ENCODE peak calls at places on chromosomes 7 and 10, in eight cellular contexts. One of them, this sample, is unnamed. For H3K27me3, the result is how much of the 10 kb centered on the place peaks cover.

GRCh38 chr10:45470098-45471012 is 96.3 kb downstream of the ALOX5 start:
- DNase-seq in bronchial epithelial cell: no peak
- DNase-seq in K562: peak
- DNase-seq in left ventricle myocardium inferior: no peak
- DNase-seq in pancreas: no peak
- DNase-seq in CD4-positive, alpha-beta T cell: peak
- DNase-seq in fibroblast of lung: peak
- DNase-seq in trophoblast cell: peak
- DNase-seq in this sample: no peak

GRCh38 chr10:11017575-11018425 is at the start of gene CELF2:
- DNase-seq in bronchial epithelial cell: no peak
- DNase-seq in K562: peak
- DNase-seq in left ventricle myocardium inferior: peak
- DNase-seq in pancreas: peak
- DNase-seq in CD4-positive, alpha-beta T cell: peak
- DNase-seq in fibroblast of lung: no peak
- DNase-seq in trophoblast cell: peak
- DNase-seq in this sample: peak

GRCh38 chr7:97025130-97025499 is 484 bp upstream of the DLX5 start:
- DNase-seq in bronchial epithelial cell: no peak
- DNase-seq in K562: no peak
- DNase-seq in left ventricle myocardium inferior: no peak
- DNase-seq in pancreas: no peak
- DNase-seq in CD4-positive, alpha-beta T cell: no peak
- DNase-seq in fibroblast of lung: no peak
- DNase-seq in trophoblast cell: peak
- DNase-seq in this sample: no peak

GRCh38 chr7:13159467-13160184 is 472.2 kb downstream of the ARL4A start:
- DNase-seq in bronchial epithelial cell: no peak
- DNase-seq in K562: no peak
- DNase-seq in left ventricle myocardium inferior: no peak
- DNase-seq in pancreas: no peak
- DNase-seq in CD4-positive, alpha-beta T cell: no peak
- DNase-seq in fibroblast of lung: no peak
- DNase-seq in trophoblast cell: no peak
- DNase-seq in this sample: no peak

GRCh38 chr7:94431620-94432295 is 37.1 kb downstream of the COL1A2 start:
- DNase-seq in bronchial epithelial cell: no peak
- DNase-seq in K562: no peak
- DNase-seq in left ventricle myocardium inferior: no peak
- DNase-seq in pancreas: no peak
- DNase-seq in CD4-positive, alpha-beta T cell: no peak
- DNase-seq in fibroblast of lung: peak
- DNase-seq in trophoblast cell: no peak
- DNase-seq in this sample: no peak

GRCh38 chr7:148863324-148863723 is 20.8 kb downstream of the EZH2 start:
- DNase-seq in bronchial epithelial cell: no peak
- DNase-seq in K562: no peak
- DNase-seq in left ventricle myocardium inferior: no peak
- DNase-seq in pancreas: no peak
- DNase-seq in CD4-positive, alpha-beta T cell: no peak
- DNase-seq in fibroblast of lung: no peak
- DNase-seq in trophoblast cell: no peak
- DNase-seq in this sample: no peak

GRCh38 chr7:6057316-6058128 is 26.3 kb downstream of the ANKRD61 start:
- DNase-seq in bronchial epithelial cell: no peak
- DNase-seq in K562: no peak
- DNase-seq in left ventricle myocardium inferior: no peak
- DNase-seq in pancreas: no peak
- DNase-seq in CD4-positive, alpha-beta T cell: no peak
- DNase-seq in fibroblast of lung: no peak
- DNase-seq in trophoblast cell: peak
- DNase-seq in this sample: no peak

GRCh38 chr10:90087197-90088007 is 386.0 kb downstream of the KIF20B start:
- DNase-seq in bronchial epithelial cell: peak
- DNase-seq in K562: no peak
- DNase-seq in left ventricle myocardium inferior: no peak
- DNase-seq in pancreas: no peak
- DNase-seq in CD4-positive, alpha-beta T cell: no peak
- DNase-seq in fibroblast of lung: peak
- DNase-seq in trophoblast cell: no peak
- DNase-seq in this sample: no peak

GRCh38 chr7:27661776-27662489 is 750 bp downstream of the HIBADH start:
- DNase-seq in bronchial epithelial cell: no peak
- DNase-seq in K562: no peak
- DNase-seq in left ventricle myocardium inferior: peak
- DNase-seq in pancreas: peak
- DNase-seq in CD4-positive, alpha-beta T cell: no peak
- DNase-seq in fibroblast of lung: peak
- DNase-seq in trophoblast cell: peak
- DNase-seq in this sample: no peak

GRCh38 chr7:88522771-88523316 is 216.2 kb upstream of the STEAP4 start:
- DNase-seq in bronchial epithelial cell: no peak
- DNase-seq in K562: no peak
- DNase-seq in left ventricle myocardium inferior: no peak
- DNase-seq in pancreas: no peak
- DNase-seq in CD4-positive, alpha-beta T cell: no peak
- DNase-seq in fibroblast of lung: no peak
- DNase-seq in trophoblast cell: no peak
- DNase-seq in this sample: no peak

GRCh38 chr10:118832242-118832651 is 77.5 kb upstream of the CACUL1 start:
- DNase-seq in bronchial epithelial cell: no peak
- DNase-seq in K562: no peak
- DNase-seq in left ventricle myocardium inferior: peak
- DNase-seq in pancreas: no peak
- DNase-seq in CD4-positive, alpha-beta T cell: no peak
- DNase-seq in fibroblast of lung: peak
- DNase-seq in trophoblast cell: no peak
- DNase-seq in this sample: peak

GRCh38 chr7:42734568-42734967 is 177.3 kb downstream of the C7orf25 start:
- DNase-seq in bronchial epithelial cell: peak
- DNase-seq in K562: no peak
- DNase-seq in left ventricle myocardium inferior: no peak
- DNase-seq in pancreas: no peak
- DNase-seq in CD4-positive, alpha-beta T cell: no peak
- DNase-seq in fibroblast of lung: peak
- DNase-seq in trophoblast cell: no peak
- DNase-seq in this sample: no peak

GRCh38 chr10:67573484-67573883 is 122.5 kb downstream of the CTNNA3 start:
- DNase-seq in bronchial epithelial cell: no peak
- DNase-seq in K562: no peak
- DNase-seq in left ventricle myocardium inferior: no peak
- DNase-seq in pancreas: no peak
- DNase-seq in CD4-positive, alpha-beta T cell: no peak
- DNase-seq in fibroblast of lung: no peak
- DNase-seq in trophoblast cell: no peak
- DNase-seq in this sample: no peak

GRCh38 chr7:137970263-137970975 is 31.5 kb downstream of the CREB3L2 start:
- DNase-seq in bronchial epithelial cell: peak
- DNase-seq in K562: no peak
- DNase-seq in left ventricle myocardium inferior: peak
- DNase-seq in pancreas: no peak
- DNase-seq in CD4-positive, alpha-beta T cell: no peak
- DNase-seq in fibroblast of lung: peak
- DNase-seq in trophoblast cell: peak
- DNase-seq in this sample: no peak

GRCh38 chr10:12703141-12703540 is 298.4 kb downstream of the CCDC3 start:
- DNase-seq in bronchial epithelial cell: no peak
- DNase-seq in K562: no peak
- DNase-seq in left ventricle myocardium inferior: no peak
- DNase-seq in pancreas: no peak
- DNase-seq in CD4-positive, alpha-beta T cell: no peak
- DNase-seq in fibroblast of lung: no peak
- DNase-seq in trophoblast cell: no peak
- DNase-seq in this sample: no peak

GRCh38 chr10:10773109-10773508 is 244.6 kb upstream of the CELF2 start:
- DNase-seq in bronchial epithelial cell: no peak
- DNase-seq in K562: no peak
- DNase-seq in left ventricle myocardium inferior: no peak
- DNase-seq in pancreas: no peak
- DNase-seq in CD4-positive, alpha-beta T cell: no peak
- DNase-seq in fibroblast of lung: no peak
- DNase-seq in trophoblast cell: no peak
- DNase-seq in this sample: no peak

GRCh38 chr7:138668197-138668596 is 33.0 kb downstream of the SVOPL start:
- DNase-seq in bronchial epithelial cell: no peak
- DNase-seq in K562: no peak
- DNase-seq in left ventricle myocardium inferior: no peak
- DNase-seq in pancreas: no peak
- DNase-seq in CD4-positive, alpha-beta T cell: no peak
- DNase-seq in fibroblast of lung: no peak
- DNase-seq in trophoblast cell: peak
- DNase-seq in this sample: no peak

GRCh38 chr10:42630537-42631134 is 7.7 kb downstream of the ZNF33B start:
- DNase-seq in bronchial epithelial cell: no peak
- DNase-seq in K562: no peak
- DNase-seq in left ventricle myocardium inferior: no peak
- DNase-seq in pancreas: no peak
- DNase-seq in CD4-positive, alpha-beta T cell: no peak
- DNase-seq in fibroblast of lung: no peak
- DNase-seq in trophoblast cell: no peak
- DNase-seq in this sample: no peak

GRCh38 chr10:77744249-77744648 is 106.6 kb upstream of the KCNMA1 start:
- DNase-seq in bronchial epithelial cell: peak
- DNase-seq in K562: no peak
- DNase-seq in left ventricle myocardium inferior: no peak
- DNase-seq in pancreas: no peak
- DNase-seq in CD4-positive, alpha-beta T cell: no peak
- DNase-seq in fibroblast of lung: no peak
- DNase-seq in trophoblast cell: peak
- DNase-seq in this sample: no peak

GRCh38 chr10:78335371-78335690 is 301.7 kb downstream of the RPS24 start:
- DNase-seq in bronchial epithelial cell: no peak
- DNase-seq in K562: no peak
- DNase-seq in left ventricle myocardium inferior: no peak
- DNase-seq in pancreas: no peak
- DNase-seq in CD4-positive, alpha-beta T cell: no peak
- DNase-seq in fibroblast of lung: no peak
- DNase-seq in trophoblast cell: no peak
- DNase-seq in this sample: no peak

DNA sequence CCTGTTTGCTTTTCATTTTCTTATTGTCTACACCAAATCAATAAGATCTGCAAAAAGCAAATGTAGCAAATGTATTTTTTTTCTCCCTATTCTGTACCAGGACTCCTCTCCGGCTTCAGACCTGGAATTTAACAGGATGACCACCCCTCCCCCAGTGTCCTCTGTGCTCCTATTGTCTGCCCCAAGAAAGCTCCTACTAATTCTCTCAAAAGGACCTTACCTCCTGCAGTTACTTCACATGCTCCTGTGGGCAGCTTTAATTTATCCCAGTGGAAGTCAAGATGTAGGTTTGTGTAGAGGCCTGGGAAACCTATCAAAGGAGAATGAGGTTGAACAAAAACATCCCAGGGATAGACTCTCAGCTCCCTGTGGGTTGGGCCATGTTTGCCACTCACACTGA is 31.3 kb downstream of the PLXNA4 start:
- DNase-seq in bronchial epithelial cell: no peak
- DNase-seq in K562: no peak
- DNase-seq in left ventricle myocardium inferior: no peak
- DNase-seq in pancreas: no peak
- DNase-seq in CD4-positive, alpha-beta T cell: no peak
- DNase-seq in fibroblast of lung: no peak
- DNase-seq in trophoblast cell: no peak
- DNase-seq in this sample: no peak
- H3K27me3 ChIP-seq in bronchial epithelial cell: under half
- H3K27me3 ChIP-seq in K562: under half
- H3K27me3 ChIP-seq in left ventricle myocardium inferior: under half
- H3K27me3 ChIP-seq in pancreas: under half
- H3K27me3 ChIP-seq in CD4-positive, alpha-beta T cell: under half
- H3K27me3 ChIP-seq in fibroblast of lung: under half
- H3K27me3 ChIP-seq in trophoblast cell: under half
- H3K27me3 ChIP-seq in this sample: under half

DNA sequence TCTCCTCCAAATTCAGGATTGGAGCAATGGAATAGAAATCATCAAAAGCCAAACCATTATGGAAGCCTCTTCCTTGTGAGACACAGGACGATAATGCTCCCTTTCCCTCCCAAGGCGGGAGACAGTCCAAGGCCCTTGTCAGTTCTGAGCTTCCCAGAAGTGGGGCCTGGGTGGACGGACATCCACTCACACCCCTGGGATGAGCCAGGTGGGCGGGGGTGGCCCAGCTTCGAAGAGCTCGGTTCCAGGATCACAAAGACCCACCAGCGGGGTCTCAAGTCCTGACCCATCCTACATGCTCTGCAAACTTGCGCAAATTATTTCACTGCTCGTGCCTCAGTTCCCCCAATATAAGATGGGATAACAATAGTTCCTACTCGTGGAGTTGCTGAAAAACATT is 10.1 kb upstream of the FOXL3 start:
- DNase-seq in bronchial epithelial cell: no peak
- DNase-seq in K562: no peak
- DNase-seq in left ventricle myocardium inferior: peak
- DNase-seq in pancreas: peak
- DNase-seq in CD4-positive, alpha-beta T cell: no peak
- DNase-seq in fibroblast of lung: no peak
- DNase-seq in trophoblast cell: no peak
- DNase-seq in this sample: no peak
- H3K27me3 ChIP-seq in bronchial epithelial cell: under half
- H3K27me3 ChIP-seq in K562: under half
- H3K27me3 ChIP-seq in left ventricle myocardium inferior: under half
- H3K27me3 ChIP-seq in pancreas: under half
- H3K27me3 ChIP-seq in CD4-positive, alpha-beta T cell: under half
- H3K27me3 ChIP-seq in fibroblast of lung: under half
- H3K27me3 ChIP-seq in trophoblast cell: under half
- H3K27me3 ChIP-seq in this sample: under half

GRCh38 chr7:101332026-101332425 is 10.4 kb upstream of the IFT22 start:
- DNase-seq in bronchial epithelial cell: no peak
- DNase-seq in K562: no peak
- DNase-seq in left ventricle myocardium inferior: no peak
- DNase-seq in pancreas: no peak
- DNase-seq in CD4-positive, alpha-beta T cell: no peak
- DNase-seq in fibroblast of lung: no peak
- DNase-seq in trophoblast cell: no peak
- DNase-seq in this sample: no peak
- H3K27me3 ChIP-seq in bronchial epithelial cell: under half
- H3K27me3 ChIP-seq in K562: under half
- H3K27me3 ChIP-seq in left ventricle myocardium inferior: under half
- H3K27me3 ChIP-seq in pancreas: under half
- H3K27me3 ChIP-seq in CD4-positive, alpha-beta T cell: under half
- H3K27me3 ChIP-seq in fibroblast of lung: under half
- H3K27me3 ChIP-seq in trophoblast cell: under half
- H3K27me3 ChIP-seq in this sample: under half

DNA sequence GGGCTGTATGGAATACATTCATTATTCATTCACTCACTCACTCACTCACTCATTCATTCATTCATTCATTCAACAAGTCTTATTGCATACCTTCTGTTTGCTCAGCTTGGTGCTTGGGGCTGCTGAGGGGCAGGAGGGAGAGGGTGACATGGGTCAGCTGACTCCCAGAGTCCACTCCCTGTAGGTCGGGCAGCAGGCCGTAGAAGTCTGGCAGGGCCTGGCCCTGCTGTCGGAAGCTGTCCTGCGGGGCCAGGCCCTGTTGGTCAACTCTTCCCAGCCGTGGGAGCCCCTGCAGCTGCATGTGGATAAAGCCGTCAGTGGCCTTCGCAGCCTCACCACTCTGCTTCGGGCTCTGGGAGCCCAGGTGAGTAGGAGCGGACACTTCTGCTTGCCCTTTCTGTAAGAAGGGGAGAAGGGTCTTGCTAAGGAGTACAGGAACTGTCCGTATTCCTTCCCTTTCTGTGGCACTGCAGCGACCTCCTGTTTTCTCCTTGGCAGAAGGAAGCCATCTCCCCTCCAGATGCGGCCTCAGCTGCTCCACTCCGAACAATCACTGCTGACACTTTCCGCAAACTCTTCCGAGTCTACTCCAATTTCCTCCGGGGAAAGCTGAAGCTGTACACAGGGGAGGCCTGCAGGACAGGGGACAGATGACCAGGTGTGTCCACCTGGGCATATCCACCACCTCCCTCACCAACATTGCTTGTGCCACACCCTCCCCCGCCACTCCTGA is 2.4 kb downstream of the EPO start:
- DNase-seq in bronchial epithelial cell: no peak
- DNase-seq in K562: no peak
- DNase-seq in left ventricle myocardium inferior: no peak
- DNase-seq in pancreas: peak
- DNase-seq in CD4-positive, alpha-beta T cell: no peak
- DNase-seq in fibroblast of lung: no peak
- DNase-seq in trophoblast cell: no peak
- DNase-seq in this sample: no peak
- H3K27me3 ChIP-seq in bronchial epithelial cell: under half
- H3K27me3 ChIP-seq in K562: under half
- H3K27me3 ChIP-seq in left ventricle myocardium inferior: half or more
- H3K27me3 ChIP-seq in pancreas: under half
- H3K27me3 ChIP-seq in CD4-positive, alpha-beta T cell: under half
- H3K27me3 ChIP-seq in fibroblast of lung: under half
- H3K27me3 ChIP-seq in trophoblast cell: under half
- H3K27me3 ChIP-seq in this sample: under half

This sample was measured in SJCRH30.